ENCODE peak calls at places on chromosomes 5 and 9, in five cellular contexts. K, X, S, J and F are unnamed samples.

GRCh38 chr5:43073597-43074546 is 33.8 kb upstream of the ANXA2R start:
- DNase-seq in K (no peak), X (peak), S (no peak), J (no peak), F (peak)

GRCh38 chr5:171601266-171601881 is 181.9 kb downstream of the FGF18 start:
- DNase-seq in K (no peak), X (no peak), S (no peak), J (no peak), F (no peak)

GRCh38 chr5:9538504-9538903 is 7.4 kb downstream of the SEMA5A start:
- DNase-seq in K (no peak), X (no peak), S (no peak), J (no peak), F (no peak)

GRCh38 chr9:123953601-123954011 is 23.7 kb upstream of the DENND1A start:
- DNase-seq in K (no peak), X (no peak), S (no peak), J (no peak), F (no peak)

GRCh38 chr5:132677682-132678400 is 4.1 kb downstream of the IL4 start:
- DNase-seq in K (no peak), X (no peak), S (no peak), J (no peak), F (no peak)

GRCh38 chr9:5040730-5041389 is 55.8 kb downstream of the JAK2 start:
- DNase-seq in K (no peak), X (no peak), S (no peak), J (no peak), F (no peak)

GRCh38 chr5:80967500-80968181 is 7.5 kb downstream of the RASGRF2 start:
- DNase-seq in K (no peak), X (peak), S (peak), J (peak), F (no peak)

GRCh38 chr5:149406203-149406978 is 27.3 kb upstream of the IL17B start:
- DNase-seq in K (peak), X (no peak), S (peak), J (peak), F (no peak)

GRCh38 chr9:19998153-19998552 is 209.3 kb upstream of the SLC24A2 start:
- DNase-seq in K (no peak), X (no peak), S (peak), J (no peak), F (no peak)

GRCh38 chr9:90141723-90142122 is 500.9 kb downstream of the DIRAS2 start:
- DNase-seq in K (no peak), X (no peak), S (no peak), J (peak), F (no peak)

GRCh38 chr5:1654786-1655495 is 131.2 kb upstream of the LPCAT1 start:
- DNase-seq in K (no peak), X (peak), S (no peak), J (no peak), F (peak)

GRCh38 chr9:95726756-95727155 is 148.7 kb upstream of the ERCC6L2 start:
- DNase-seq in K (no peak), X (no peak), S (peak), J (peak), F (no peak)

GRCh38 chr9:18703086-18703750 is 229.3 kb downstream of the ADAMTSL1 start:
- DNase-seq in K (no peak), X (no peak), S (peak), J (no peak), F (no peak)

GRCh38 chr9:77846957-77847574 is 184.5 kb downstream of the GNAQ start:
- DNase-seq in K (peak), X (no peak), S (peak), J (no peak), F (no peak)

GRCh38 chr9:128149951-128150593 is 819 bp downstream of the LCN2 start:
- DNase-seq in K (no peak), X (no peak), S (no peak), J (no peak), F (no peak)

GRCh38 chr5:145360936-145361335 is 474.2 kb downstream of the PRELID2 start:
- DNase-seq in K (no peak), X (no peak), S (no peak), J (no peak), F (no peak)

GRCh38 chr5:125140220-125140619 is 393.8 kb upstream of the ZNF608 start:
- DNase-seq in K (no peak), X (no peak), S (no peak), J (no peak), F (no peak)

GRCh38 chr5:33524476-33524875 is 83.7 kb downstream of the TARS1 start:
- DNase-seq in K (no peak), X (no peak), S (no peak), J (no peak), F (no peak)

GRCh38 chr5:61586096-61587084 is 254.3 kb downstream of the ZSWIM6 start:
- DNase-seq in K (no peak), X (no peak), S (no peak), J (no peak), F (no peak)

GRCh38 chr9:99085949-99086948 is 18.7 kb upstream of the TGFBR1 start:
- DNase-seq in K (peak), X (no peak), S (peak), J (peak), F (no peak)

GRCh38 chr9:15357050-15357653 is 50.1 kb upstream of the TTC39B start:
- DNase-seq in K (no peak), X (peak), S (no peak), J (no peak), F (no peak)

GRCh38 chr5:102453716-102454115 is 45.1 kb downstream of the SLCO6A1 start:
- DNase-seq in K (no peak), X (no peak), S (no peak), J (peak), F (no peak)

GRCh38 chr9:121439016-121439415 is 60.6 kb downstream of the GGTA1 start:
- DNase-seq in K (no peak), X (no peak), S (no peak), J (no peak), F (no peak)

GRCh38 chr5:54289769-54290168 is 20.6 kb downstream of the ARL15 start:
- DNase-seq in K (no peak), X (no peak), S (no peak), J (no peak), F (no peak)

GRCh38 chr5:19862711-19863110 is 125.3 kb downstream of the CDH18 start:
- DNase-seq in K (no peak), X (no peak), S (no peak), J (no peak), F (no peak)

GRCh38 chr9:5778799-5779198 is 54.1 kb downstream of the ERMP1 start:
- DNase-seq in K (no peak), X (no peak), S (no peak), J (no peak), F (no peak)

GRCh38 chr9:128207076-128207731 is 4.0 kb downstream of the DNM1 start:
- DNase-seq in K (no peak), X (no peak), S (no peak), J (no peak), F (no peak)

GRCh38 chr9:14561929-14562386 is 131.3 kb downstream of the ZDHHC21 start:
- DNase-seq in K (no peak), X (no peak), S (no peak), J (no peak), F (no peak)

GRCh38 chr5:126680215-126680817 is 79.6 kb downstream of the PHAX start:
- DNase-seq in K (no peak), X (peak), S (peak), J (no peak), F (no peak)

GRCh38 chr5:138533973-138534941 is 8.8 kb downstream of the ETF1 start:
- DNase-seq in K (no peak), X (no peak), S (no peak), J (no peak), F (no peak)

GRCh38 chr5:168788107-168788506 is 208.9 kb upstream of the PANK3 start:
- DNase-seq in K (no peak), X (no peak), S (no peak), J (no peak), F (no peak)

GRCh38 chr5:96114736-96115466 is 153.2 kb upstream of the ELL2 start:
- DNase-seq in K (no peak), X (no peak), S (peak), J (no peak), F (no peak)

GRCh38 chr5:44952376-44952775 is 143.6 kb downstream of the MRPS30 start:
- DNase-seq in K (no peak), X (no peak), S (peak), J (peak), F (no peak)

GRCh38 chr5:169745441-169746146 is 108.5 kb downstream of the DOCK2 start:
- DNase-seq in K (no peak), X (no peak), S (peak), J (peak), F (no peak)

GRCh38 chr9:2159521-2160417 is 144.6 kb downstream of the SMARCA2 start:
- DNase-seq in K (no peak), X (no peak), S (no peak), J (no peak), F (no peak)

GRCh38 chr9:86352440-86353106 is 1.6 kb downstream of the TUT7 start:
- DNase-seq in K (no peak), X (no peak), S (no peak), J (no peak), F (no peak)
- H3K4me3 ChIP-seq in K (peak), X (peak), S (peak), J (peak), F (peak)

GRCh38 chr5:150458819-150459557 is 9.4 kb upstream of the RPS14 start:
- DNase-seq in K (peak), X (peak), S (no peak), J (no peak), F (peak)
- H3K4me3 ChIP-seq in K (peak), X (no peak), S (no peak), J (no peak), F (no peak)

GRCh38 chr9:137152844-137153405 is 14.0 kb downstream of the GRIN1 start:
- DNase-seq in K (no peak), X (no peak), S (no peak), J (no peak), F (no peak)
- H3K4me3 ChIP-seq in K (no peak), X (no peak), S (no peak), J (no peak), F (no peak)

GRCh38 chr9:137220317-137221094 is 1.5 kb downstream of the RNF208 start:
- DNase-seq in K (no peak), X (no peak), S (no peak), J (no peak), F (no peak)
- H3K4me3 ChIP-seq in K (no peak), X (no peak), S (no peak), J (no peak), F (no peak)

GRCh38 chr5:73451218-73452130 is 2.9 kb upstream of the FOXD1 start:
- DNase-seq in K (no peak), X (peak), S (no peak), J (no peak), F (peak)

GRCh38 chr5:73448451-73449136 is at the start of gene FOXD1:
- DNase-seq in K (peak), X (peak), S (peak), J (peak), F (no peak)

GRCh38 chr5:73448072-73448432 is 525 bp downstream of the FOXD1 start:
- DNase-seq in K (no peak), X (no peak), S (no peak), J (no peak), F (no peak)

GRCh38 chr5:73450672-73451217 is 2.2 kb upstream of the FOXD1 start:
- DNase-seq in K (no peak), X (no peak), S (no peak), J (no peak), F (no peak)

GRCh38 chr5:73450041-73450598 is 1.5 kb upstream of the FOXD1 start:
- DNase-seq in K (no peak), X (no peak), S (no peak), J (no peak), F (no peak)
- H3K4me3 ChIP-seq in K (no peak), X (no peak), S (no peak), J (no peak), F (no peak)

GRCh38 chr9:35161713-35162604 is at the start of gene UNC13B:
- DNase-seq in K (peak), X (peak), S (peak), J (peak), F (peak)

GRCh38 chr9:35158501-35159280 is 3.1 kb upstream of the UNC13B start:
- DNase-seq in K (no peak), X (no peak), S (no peak), J (no peak), F (no peak)

GRCh38 chr9:35162605-35163315 is 951 bp downstream of the UNC13B start:
- DNase-seq in K (no peak), X (no peak), S (peak), J (no peak), F (no peak)

GRCh38 chr9:35164711-35165110 is 2.9 kb downstream of the UNC13B start:
- DNase-seq in K (no peak), X (no peak), S (peak), J (peak), F (no peak)

DNA sequence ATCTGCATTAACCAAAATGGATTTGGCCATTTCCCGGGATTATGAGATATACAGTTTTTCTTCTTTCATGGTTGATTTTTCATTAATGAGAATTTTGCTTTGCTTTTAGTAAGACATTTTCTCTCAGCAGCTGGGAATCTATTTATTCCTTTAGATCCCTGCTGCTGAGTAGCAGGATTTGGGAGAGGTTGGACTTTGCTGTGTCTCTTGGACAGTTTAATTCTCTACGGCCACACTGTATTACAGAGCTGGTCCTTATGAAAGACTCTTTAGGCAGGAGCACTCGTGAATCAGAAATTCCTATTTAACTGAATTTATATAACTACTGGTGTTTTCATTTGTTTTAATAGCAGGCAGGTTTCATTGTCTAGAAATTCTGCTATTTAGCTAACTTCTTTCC is 1.6 kb downstream of the UNC13B start:
- DNase-seq in K (no peak), X (no peak), S (no peak), J (no peak), F (no peak)
- H3K4me3 ChIP-seq in K (peak), X (peak), S (no peak), J (no peak), F (no peak)

GRCh38 chr9:114804504-114804903 is 1.3 kb downstream of the TNFSF15 start:
- DNase-seq in K (no peak), X (peak), S (peak), J (peak), F (no peak)

GRCh38 chr9:114803459-114803858 is 2.4 kb downstream of the TNFSF15 start:
- DNase-seq in K (no peak), X (no peak), S (no peak), J (no peak), F (no peak)

GRCh38 chr9:114803886-114804285 is 2.0 kb downstream of the TNFSF15 start:
- DNase-seq in K (no peak), X (no peak), S (peak), J (no peak), F (no peak)

GRCh38 chr9:114806571-114806970 is 732 bp upstream of the TNFSF15 start:
- DNase-seq in K (no peak), X (no peak), S (no peak), J (no peak), F (no peak)

DNA sequence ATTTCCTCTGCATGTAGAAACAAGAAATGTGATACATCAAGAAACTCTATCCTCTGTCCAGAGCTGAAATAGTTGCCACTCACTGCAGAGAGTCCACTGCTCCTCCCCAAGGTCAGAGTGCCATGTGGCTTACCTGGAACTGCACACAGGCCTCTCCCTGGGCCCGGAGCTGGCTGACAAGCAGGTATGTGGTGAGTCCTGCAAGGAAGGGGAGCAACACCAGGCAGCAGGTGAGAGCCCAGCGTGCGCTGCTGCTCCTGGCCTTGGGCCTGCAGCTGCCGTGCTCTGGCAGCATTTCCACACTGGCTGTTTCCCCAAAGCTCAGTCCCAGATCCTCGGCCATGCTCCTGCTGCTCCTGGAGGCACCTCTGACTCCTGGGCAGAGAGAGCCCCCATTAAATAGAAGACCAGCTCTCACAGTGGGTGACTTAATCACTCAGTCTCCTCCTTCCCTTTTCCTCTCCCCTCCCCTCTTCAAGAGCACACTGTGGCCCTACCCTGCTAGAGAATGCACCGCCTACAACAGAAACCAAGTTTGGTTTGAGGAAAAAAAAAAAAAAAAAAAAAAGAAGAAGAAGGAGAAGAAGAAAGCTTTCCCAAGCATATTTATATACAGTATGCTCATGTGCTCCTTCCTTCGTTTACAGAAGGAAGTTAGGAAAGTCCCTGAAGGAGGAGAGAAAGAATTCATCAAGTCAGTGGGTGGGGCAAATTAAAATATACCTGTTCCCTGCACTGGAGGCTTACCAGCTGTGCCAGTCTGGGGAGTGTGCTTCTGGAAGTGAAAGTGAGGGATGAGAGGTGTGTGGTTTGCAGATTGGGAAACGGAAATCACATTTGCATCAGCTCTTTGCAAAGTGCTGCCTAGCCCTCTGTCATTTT is at the start of gene TNFSF15:
- DNase-seq in K (peak), X (peak), S (peak), J (no peak), F (no peak)
- H3K4me3 ChIP-seq in K (no peak), X (peak), S (no peak), J (no peak), F (no peak)

GRCh38 chr5:40052812-40053211 is 626.9 kb upstream of the PTGER4 start:
- DNase-seq in K (no peak), X (peak), S (no peak), J (no peak), F (no peak)
- H3K4me3 ChIP-seq in K (no peak), X (no peak), S (no peak), J (no peak), F (no peak)